ENCODE peak calls at places on chromosome 1, in seven cellular contexts. X is cardiac muscle cell, G is psoas muscle, F is right lobe of liver, U is PC-3, O is brain microvascular endothelial cell, A is prostate gland. Q is an unnamed sample.
A peak's percentile ranks its signal among the peaks of the same experiment; 100 is the strongest.

GRCh38 chr1:184929711-184930202 is 44.6 kb downstream of the NIBAN1 start:
- DNase-seq in X (peak; percentile 43), G (no peak), F (no peak), U (peak; percentile 84), O (no peak), A (peak; percentile 93), Q (no peak)

GRCh38 chr1:63877816-63878215 is 104.0 kb downstream of the ROR1 start:
- DNase-seq in X (peak; percentile 54), G (no peak), F (no peak), U (peak; percentile 94), O (peak; percentile 53), A (no peak), Q (no peak)

GRCh38 chr1:65308781-65309316 is 494 bp upstream of the DNAJC6 start:
- DNase-seq in X (no peak), G (no peak), F (no peak), U (no peak), O (no peak), A (no peak), Q (no peak)

GRCh38 chr1:54805981-54806381 is 4.9 kb upstream of the TTC22 start:
- DNase-seq in X (no peak), G (no peak), F (no peak), U (no peak), O (no peak), A (no peak), Q (no peak)

GRCh38 chr1:2526824-2527552 is 592 bp upstream of the PANK4 start:
- DNase-seq in X (peak; percentile 27), G (peak; percentile 83), F (peak; percentile 85), U (peak; percentile 80), O (no peak), A (no peak), Q (peak; percentile 78)

GRCh38 chr1:223669003-223669402 is 3.5 kb upstream of the CAPN8 start:
- DNase-seq in X (no peak), G (no peak), F (no peak), U (no peak), O (no peak), A (no peak), Q (no peak)

GRCh38 chr1:6329392-6329791 is 64.2 kb downstream of the ACOT7 start:
- DNase-seq in X (peak; percentile 56), G (no peak), F (no peak), U (no peak), O (no peak), A (no peak), Q (no peak)

GRCh38 chr1:53061859-53062714 is at the start of gene PODN:
- DNase-seq in X (peak; percentile 65), G (peak; percentile 74), F (no peak), U (no peak), O (no peak), A (no peak), Q (peak; percentile 57)

GRCh38 chr1:198699167-198700015 is 60.6 kb downstream of the PTPRC start:
- DNase-seq in X (peak; percentile 53), G (peak; percentile 53), F (peak; percentile 70), U (peak; percentile 73), O (peak; percentile 36), A (peak; percentile 37), Q (no peak)

GRCh38 chr1:112457241-112457640 is 51.5 kb upstream of the WNT2B start:
- DNase-seq in X (no peak), G (no peak), F (no peak), U (no peak), O (peak; percentile 36), A (no peak), Q (no peak)

GRCh38 chr1:5448486-5448885 is 543.7 kb downstream of the NPHP4 start:
- DNase-seq in X (no peak), G (no peak), F (no peak), U (no peak), O (no peak), A (no peak), Q (no peak)

GRCh38 chr1:41333146-41333784 is 28.0 kb upstream of the FOXO6 start:
- DNase-seq in X (peak; percentile 82), G (no peak), F (no peak), U (peak; percentile 39), O (peak; percentile 95), A (no peak), Q (no peak)

GRCh38 chr1:186532481-186532880 is 71.6 kb upstream of the PDC start:
- DNase-seq in X (no peak), G (no peak), F (no peak), U (no peak), O (no peak), A (no peak), Q (no peak)

GRCh38 chr1:223019236-223019635 is 123.8 kb downstream of the TLR5 start:
- DNase-seq in X (no peak), G (no peak), F (no peak), U (no peak), O (no peak), A (no peak), Q (no peak)

GRCh38 chr1:37143818-37144217 is 109.5 kb upstream of the GRIK3 start:
- DNase-seq in X (no peak), G (no peak), F (no peak), U (no peak), O (no peak), A (no peak), Q (no peak)

GRCh38 chr1:181538836-181539235 is 55.5 kb downstream of the CACNA1E start:
- DNase-seq in X (no peak), G (no peak), F (no peak), U (no peak), O (no peak), A (no peak), Q (no peak)

GRCh38 chr1:37128091-37128490 is 93.8 kb upstream of the GRIK3 start:
- DNase-seq in X (no peak), G (no peak), F (no peak), U (no peak), O (no peak), A (no peak), Q (no peak)

GRCh38 chr1:26697978-26698849 is 2.4 kb downstream of the ARID1A start:
- DNase-seq in X (peak; percentile 96), G (peak; percentile 62), F (peak; percentile 74), U (peak; percentile 86), O (peak; percentile 96), A (peak; percentile 81), Q (peak; percentile 20)

GRCh38 chr1:248811514-248812490 is 13.9 kb downstream of the SH3BP5L start:
- DNase-seq in X (no peak), G (no peak), F (no peak), U (no peak), O (no peak), A (no peak), Q (no peak)

GRCh38 chr1:227889047-227889862 is 58.5 kb downstream of the WNT9A start:
- DNase-seq in X (no peak), G (peak; percentile 39), F (peak; percentile 31), U (no peak), O (no peak), A (no peak), Q (no peak)

GRCh38 chr1:30318413-30318812 is 405.0 kb downstream of the MATN1 start:
- DNase-seq in X (no peak), G (no peak), F (no peak), U (no peak), O (no peak), A (no peak), Q (no peak)

GRCh38 chr1:90579212-90579802 is 137.8 kb downstream of the BARHL2 start:
- DNase-seq in X (peak; percentile 58), G (no peak), F (no peak), U (peak; percentile 72), O (peak; percentile 9), A (no peak), Q (no peak)

GRCh38 chr1:221335161-221336101 is 406.5 kb downstream of the DUSP10 start:
- DNase-seq in X (peak; percentile 78), G (peak; percentile 73), F (no peak), U (peak; percentile 53), O (peak; percentile 25), A (no peak), Q (peak; percentile 18)

GRCh38 chr1:99735852-99736251 is 30.6 kb downstream of the FRRS1 start:
- DNase-seq in X (no peak), G (no peak), F (no peak), U (no peak), O (no peak), A (no peak), Q (no peak)

GRCh38 chr1:12293416-12293815 is 63.6 kb downstream of the VPS13D start:
- DNase-seq in X (no peak), G (no peak), F (no peak), U (no peak), O (no peak), A (no peak), Q (no peak)
- H3K36me3 ChIP-seq in X (peaks cover 23% of the 10 kb centered on the region), G (peaks cover 5% of the 10 kb centered on the region), F (peaks cover 24% of the 10 kb centered on the region), U (peaks cover 11% of the 10 kb centered on the region), O (peaks cover 10% of the 10 kb centered on the region), A (no peaks in the 10 kb centered on the region), Q (peaks cover 93% of the 10 kb centered on the region)

DNA sequence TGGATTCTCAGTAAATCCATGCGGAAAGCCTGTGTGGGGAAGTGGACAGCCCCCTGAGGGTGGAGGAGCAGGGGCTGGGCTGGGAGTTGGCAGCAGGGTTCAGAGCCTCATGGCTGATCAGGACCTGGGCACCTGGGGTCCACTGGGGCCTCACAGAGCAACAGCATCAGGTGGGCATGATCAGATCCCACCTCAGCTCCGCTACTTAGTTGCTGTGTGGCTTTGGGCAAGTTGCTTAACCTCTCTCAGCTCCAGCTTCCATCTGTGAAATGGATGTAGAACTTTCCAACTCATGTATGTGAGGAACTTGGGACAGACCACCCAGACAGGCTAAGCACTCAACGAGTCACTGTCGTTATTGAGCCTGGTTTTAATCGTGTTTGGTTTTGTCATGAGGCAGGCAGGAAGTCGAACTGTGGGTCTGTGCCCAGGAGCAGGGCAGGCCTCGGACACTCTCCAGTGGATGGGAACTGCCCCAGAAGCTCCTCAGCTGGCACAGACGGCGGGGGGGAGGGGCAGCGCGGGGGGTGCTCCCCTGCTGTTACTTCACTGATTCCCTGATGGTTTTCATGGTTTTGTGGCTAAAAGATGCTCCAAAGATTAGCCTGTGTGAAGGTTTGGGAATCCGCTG is 155.8 kb upstream of the TMEM51 start:
- DNase-seq in X (no peak), G (no peak), F (no peak), U (no peak), O (no peak), A (no peak), Q (no peak)
- TF ChIP-seq CTCF in X (no peak), G (no peak), F (no peak), U (no peak), O (no peak), A (no peak), Q (no peak)

GRCh38 chr1:19599810-19600209 is 44.3 kb upstream of the NBL1 start:
- DNase-seq in X (no peak), G (no peak), F (no peak), U (no peak), O (no peak), A (peak; percentile 35), Q (no peak)
- H3K36me3 ChIP-seq in X (no peaks in the 10 kb centered on the region), G (no peaks in the 10 kb centered on the region), F (no peaks in the 10 kb centered on the region), U (peaks cover 14% of the 10 kb centered on the region), O (no peaks in the 10 kb centered on the region), A (no peaks in the 10 kb centered on the region), Q (peaks cover 9% of the 10 kb centered on the region)

DNA sequence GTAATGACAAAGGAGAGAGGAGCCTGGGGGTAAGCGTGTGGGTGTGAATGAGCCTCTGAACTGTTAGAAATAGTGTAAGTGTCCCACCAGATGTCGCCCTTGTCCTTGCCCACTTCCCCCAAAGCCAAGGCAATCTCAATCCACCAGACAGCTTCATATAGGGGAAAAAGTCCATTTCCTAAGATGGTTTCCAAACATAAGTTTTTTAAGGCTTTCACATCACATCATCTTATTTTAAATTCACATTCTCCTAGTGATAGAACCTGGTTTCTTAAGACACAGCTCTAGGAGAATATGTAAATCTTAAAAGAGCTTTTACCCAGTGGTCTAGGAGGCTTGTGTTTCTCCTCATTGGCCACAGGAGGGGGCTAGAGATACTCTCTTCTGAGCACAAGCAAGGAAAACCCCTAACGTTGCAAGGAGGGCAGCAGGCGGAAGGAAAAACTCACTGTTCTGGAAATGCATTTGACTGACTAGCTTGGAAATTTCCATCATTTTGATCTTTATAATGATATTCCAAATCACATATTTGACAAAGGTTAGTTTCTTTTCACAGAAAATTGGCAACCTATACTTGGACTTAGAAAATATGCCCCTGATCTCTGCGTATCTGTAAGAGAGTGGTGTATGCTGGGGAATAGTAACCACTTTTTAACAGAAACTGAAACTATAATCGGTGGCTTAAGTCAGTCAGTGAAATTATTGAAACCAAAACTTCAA is 51.9 kb upstream of the LPAR3 start:
- DNase-seq in X (peak; percentile 96), G (no peak), F (no peak), U (peak; percentile 88), O (peak; percentile 58), A (peak; percentile 69), Q (peak; percentile 22)
- TF ChIP-seq CTCF in X (peak; percentile 81), G (peak; percentile 89), F (peak; percentile 90), U (peak; percentile 96), O (peak; percentile 82), A (peak; percentile 93), Q (peak; percentile 95)

Q was measured in left ventricle myocardium inferior.